ENCODE peak calls at places on chromosomes 12 and 14, in six cellular contexts. One of them, this sample, is unnamed.

GRCh38 chr14:88831285-88831684 is 6.8 kb downstream of the TTC8 start:
- DNase-seq in activated CD4-positive, CD25-positive, alpha-beta regulatory T cell treated with anti-CD3 and anti-CD28 coated beads, Interleukin-2, amount 50 U/mL, for 16 hours: no peak
- DNase-seq in Kasumi-1: no peak
- DNase-seq in T-helper 2 cell: no peak
- DNase-seq in stimulated activated CD4-positive, alpha-beta T cell treated with anti-CD3 and anti-CD28 coated beads, Interleukin-15, amount 100 ng/mL, for 1 hour: no peak
- DNase-seq in left lung: no peak
- DNase-seq in this sample: no peak

GRCh38 chr14:100498068-100498467 is 89.1 kb downstream of the BEGAIN start:
- DNase-seq in activated CD4-positive, CD25-positive, alpha-beta regulatory T cell treated with anti-CD3 and anti-CD28 coated beads, Interleukin-2, amount 50 U/mL, for 16 hours: no peak
- DNase-seq in Kasumi-1: no peak
- DNase-seq in T-helper 2 cell: no peak
- DNase-seq in stimulated activated CD4-positive, alpha-beta T cell treated with anti-CD3 and anti-CD28 coated beads, Interleukin-15, amount 100 ng/mL, for 1 hour: no peak
- DNase-seq in left lung: no peak
- DNase-seq in this sample: no peak

GRCh38 chr12:1972856-1973317 is 31.4 kb downstream of the DCP1B start:
- DNase-seq in activated CD4-positive, CD25-positive, alpha-beta regulatory T cell treated with anti-CD3 and anti-CD28 coated beads, Interleukin-2, amount 50 U/mL, for 16 hours: no peak
- DNase-seq in Kasumi-1: no peak
- DNase-seq in T-helper 2 cell: no peak
- DNase-seq in stimulated activated CD4-positive, alpha-beta T cell treated with anti-CD3 and anti-CD28 coated beads, Interleukin-15, amount 100 ng/mL, for 1 hour: no peak
- DNase-seq in left lung: no peak
- DNase-seq in this sample: no peak

GRCh38 chr14:55348766-55349453 is 62.7 kb downstream of the ATG14 start:
- DNase-seq in activated CD4-positive, CD25-positive, alpha-beta regulatory T cell treated with anti-CD3 and anti-CD28 coated beads, Interleukin-2, amount 50 U/mL, for 16 hours: no peak
- DNase-seq in Kasumi-1: no peak
- DNase-seq in T-helper 2 cell: no peak
- DNase-seq in stimulated activated CD4-positive, alpha-beta T cell treated with anti-CD3 and anti-CD28 coated beads, Interleukin-15, amount 100 ng/mL, for 1 hour: no peak
- DNase-seq in left lung: no peak
- DNase-seq in this sample: no peak

GRCh38 chr12:101086490-101086889 is 123.5 kb downstream of the SLC5A8 start:
- DNase-seq in activated CD4-positive, CD25-positive, alpha-beta regulatory T cell treated with anti-CD3 and anti-CD28 coated beads, Interleukin-2, amount 50 U/mL, for 16 hours: no peak
- DNase-seq in Kasumi-1: no peak
- DNase-seq in T-helper 2 cell: no peak
- DNase-seq in stimulated activated CD4-positive, alpha-beta T cell treated with anti-CD3 and anti-CD28 coated beads, Interleukin-15, amount 100 ng/mL, for 1 hour: no peak
- DNase-seq in left lung: no peak
- DNase-seq in this sample: peak

GRCh38 chr12:62860501-62861156 is 74.3 kb downstream of the PPM1H start:
- DNase-seq in activated CD4-positive, CD25-positive, alpha-beta regulatory T cell treated with anti-CD3 and anti-CD28 coated beads, Interleukin-2, amount 50 U/mL, for 16 hours: no peak
- DNase-seq in Kasumi-1: no peak
- DNase-seq in T-helper 2 cell: no peak
- DNase-seq in stimulated activated CD4-positive, alpha-beta T cell treated with anti-CD3 and anti-CD28 coated beads, Interleukin-15, amount 100 ng/mL, for 1 hour: no peak
- DNase-seq in left lung: no peak
- DNase-seq in this sample: no peak

GRCh38 chr12:116539905-116540482 is 19.2 kb upstream of the MAP1LC3B2 start:
- DNase-seq in activated CD4-positive, CD25-positive, alpha-beta regulatory T cell treated with anti-CD3 and anti-CD28 coated beads, Interleukin-2, amount 50 U/mL, for 16 hours: no peak
- DNase-seq in Kasumi-1: no peak
- DNase-seq in T-helper 2 cell: no peak
- DNase-seq in stimulated activated CD4-positive, alpha-beta T cell treated with anti-CD3 and anti-CD28 coated beads, Interleukin-15, amount 100 ng/mL, for 1 hour: no peak
- DNase-seq in left lung: peak
- DNase-seq in this sample: peak

GRCh38 chr12:123006977-123007376 is 26.5 kb downstream of the ARL6IP4 start:
- DNase-seq in activated CD4-positive, CD25-positive, alpha-beta regulatory T cell treated with anti-CD3 and anti-CD28 coated beads, Interleukin-2, amount 50 U/mL, for 16 hours: no peak
- DNase-seq in Kasumi-1: no peak
- DNase-seq in T-helper 2 cell: no peak
- DNase-seq in stimulated activated CD4-positive, alpha-beta T cell treated with anti-CD3 and anti-CD28 coated beads, Interleukin-15, amount 100 ng/mL, for 1 hour: no peak
- DNase-seq in left lung: no peak
- DNase-seq in this sample: no peak

GRCh38 chr14:99325016-99325415 is 53.0 kb upstream of the BCL11B start:
- DNase-seq in activated CD4-positive, CD25-positive, alpha-beta regulatory T cell treated with anti-CD3 and anti-CD28 coated beads, Interleukin-2, amount 50 U/mL, for 16 hours: no peak
- DNase-seq in Kasumi-1: no peak
- DNase-seq in T-helper 2 cell: no peak
- DNase-seq in stimulated activated CD4-positive, alpha-beta T cell treated with anti-CD3 and anti-CD28 coated beads, Interleukin-15, amount 100 ng/mL, for 1 hour: no peak
- DNase-seq in left lung: no peak
- DNase-seq in this sample: no peak

GRCh38 chr12:92927055-92927435 is 2.0 kb downstream of the EEA1 start:
- DNase-seq in activated CD4-positive, CD25-positive, alpha-beta regulatory T cell treated with anti-CD3 and anti-CD28 coated beads, Interleukin-2, amount 50 U/mL, for 16 hours: no peak
- DNase-seq in Kasumi-1: peak
- DNase-seq in T-helper 2 cell: peak
- DNase-seq in stimulated activated CD4-positive, alpha-beta T cell treated with anti-CD3 and anti-CD28 coated beads, Interleukin-15, amount 100 ng/mL, for 1 hour: no peak
- DNase-seq in left lung: no peak
- DNase-seq in this sample: no peak

GRCh38 chr12:113259499-113259953 is 38.3 kb downstream of the TPCN1 start:
- DNase-seq in activated CD4-positive, CD25-positive, alpha-beta regulatory T cell treated with anti-CD3 and anti-CD28 coated beads, Interleukin-2, amount 50 U/mL, for 16 hours: no peak
- DNase-seq in Kasumi-1: no peak
- DNase-seq in T-helper 2 cell: no peak
- DNase-seq in stimulated activated CD4-positive, alpha-beta T cell treated with anti-CD3 and anti-CD28 coated beads, Interleukin-15, amount 100 ng/mL, for 1 hour: no peak
- DNase-seq in left lung: peak
- DNase-seq in this sample: no peak

GRCh38 chr12:57268264-57268663 is 17.3 kb upstream of the STAC3 start:
- DNase-seq in activated CD4-positive, CD25-positive, alpha-beta regulatory T cell treated with anti-CD3 and anti-CD28 coated beads, Interleukin-2, amount 50 U/mL, for 16 hours: no peak
- DNase-seq in Kasumi-1: no peak
- DNase-seq in T-helper 2 cell: no peak
- DNase-seq in stimulated activated CD4-positive, alpha-beta T cell treated with anti-CD3 and anti-CD28 coated beads, Interleukin-15, amount 100 ng/mL, for 1 hour: no peak
- DNase-seq in left lung: no peak
- DNase-seq in this sample: no peak

GRCh38 chr12:56722832-56723231 is 2.3 kb downstream of the NACA start:
- DNase-seq in activated CD4-positive, CD25-positive, alpha-beta regulatory T cell treated with anti-CD3 and anti-CD28 coated beads, Interleukin-2, amount 50 U/mL, for 16 hours: no peak
- DNase-seq in Kasumi-1: no peak
- DNase-seq in T-helper 2 cell: no peak
- DNase-seq in stimulated activated CD4-positive, alpha-beta T cell treated with anti-CD3 and anti-CD28 coated beads, Interleukin-15, amount 100 ng/mL, for 1 hour: no peak
- DNase-seq in left lung: no peak
- DNase-seq in this sample: no peak

GRCh38 chr12:43835656-43836454 is at the start of gene TMEM117:
- DNase-seq in activated CD4-positive, CD25-positive, alpha-beta regulatory T cell treated with anti-CD3 and anti-CD28 coated beads, Interleukin-2, amount 50 U/mL, for 16 hours: peak
- DNase-seq in Kasumi-1: peak
- DNase-seq in T-helper 2 cell: peak
- DNase-seq in stimulated activated CD4-positive, alpha-beta T cell treated with anti-CD3 and anti-CD28 coated beads, Interleukin-15, amount 100 ng/mL, for 1 hour: peak
- DNase-seq in left lung: peak
- DNase-seq in this sample: peak

GRCh38 chr12:110349521-110350151 is 53.9 kb downstream of the ANAPC7 start:
- DNase-seq in activated CD4-positive, CD25-positive, alpha-beta regulatory T cell treated with anti-CD3 and anti-CD28 coated beads, Interleukin-2, amount 50 U/mL, for 16 hours: peak
- DNase-seq in Kasumi-1: peak
- DNase-seq in T-helper 2 cell: peak
- DNase-seq in stimulated activated CD4-positive, alpha-beta T cell treated with anti-CD3 and anti-CD28 coated beads, Interleukin-15, amount 100 ng/mL, for 1 hour: no peak
- DNase-seq in left lung: no peak
- DNase-seq in this sample: no peak

GRCh38 chr12:1870086-1870485 is 48.4 kb downstream of the CACNA2D4 start:
- DNase-seq in activated CD4-positive, CD25-positive, alpha-beta regulatory T cell treated with anti-CD3 and anti-CD28 coated beads, Interleukin-2, amount 50 U/mL, for 16 hours: no peak
- DNase-seq in Kasumi-1: no peak
- DNase-seq in T-helper 2 cell: no peak
- DNase-seq in stimulated activated CD4-positive, alpha-beta T cell treated with anti-CD3 and anti-CD28 coated beads, Interleukin-15, amount 100 ng/mL, for 1 hour: no peak
- DNase-seq in left lung: no peak
- DNase-seq in this sample: peak

GRCh38 chr12:119565404-119565803 is 28.2 kb upstream of the TMEM233 start:
- DNase-seq in activated CD4-positive, CD25-positive, alpha-beta regulatory T cell treated with anti-CD3 and anti-CD28 coated beads, Interleukin-2, amount 50 U/mL, for 16 hours: no peak
- DNase-seq in Kasumi-1: no peak
- DNase-seq in T-helper 2 cell: no peak
- DNase-seq in stimulated activated CD4-positive, alpha-beta T cell treated with anti-CD3 and anti-CD28 coated beads, Interleukin-15, amount 100 ng/mL, for 1 hour: no peak
- DNase-seq in left lung: no peak
- DNase-seq in this sample: no peak

GRCh38 chr14:61145903-61146411 is 135.2 kb downstream of the TMEM30B start:
- DNase-seq in activated CD4-positive, CD25-positive, alpha-beta regulatory T cell treated with anti-CD3 and anti-CD28 coated beads, Interleukin-2, amount 50 U/mL, for 16 hours: no peak
- DNase-seq in Kasumi-1: no peak
- DNase-seq in T-helper 2 cell: no peak
- DNase-seq in stimulated activated CD4-positive, alpha-beta T cell treated with anti-CD3 and anti-CD28 coated beads, Interleukin-15, amount 100 ng/mL, for 1 hour: no peak
- DNase-seq in left lung: no peak
- DNase-seq in this sample: no peak

GRCh38 chr12:49920241-49920914 is 16.7 kb upstream of the FAIM2 start:
- DNase-seq in activated CD4-positive, CD25-positive, alpha-beta regulatory T cell treated with anti-CD3 and anti-CD28 coated beads, Interleukin-2, amount 50 U/mL, for 16 hours: no peak
- DNase-seq in Kasumi-1: no peak
- DNase-seq in T-helper 2 cell: no peak
- DNase-seq in stimulated activated CD4-positive, alpha-beta T cell treated with anti-CD3 and anti-CD28 coated beads, Interleukin-15, amount 100 ng/mL, for 1 hour: no peak
- DNase-seq in left lung: no peak
- DNase-seq in this sample: peak

GRCh38 chr14:59268011-59268410 is 79.5 kb downstream of the DAAM1 start:
- DNase-seq in activated CD4-positive, CD25-positive, alpha-beta regulatory T cell treated with anti-CD3 and anti-CD28 coated beads, Interleukin-2, amount 50 U/mL, for 16 hours: no peak
- DNase-seq in Kasumi-1: no peak
- DNase-seq in T-helper 2 cell: no peak
- DNase-seq in stimulated activated CD4-positive, alpha-beta T cell treated with anti-CD3 and anti-CD28 coated beads, Interleukin-15, amount 100 ng/mL, for 1 hour: no peak
- DNase-seq in left lung: no peak
- DNase-seq in this sample: no peak

GRCh38 chr12:109033239-109034196 is 12.7 kb upstream of the SVOP start:
- DNase-seq in activated CD4-positive, CD25-positive, alpha-beta regulatory T cell treated with anti-CD3 and anti-CD28 coated beads, Interleukin-2, amount 50 U/mL, for 16 hours: no peak
- DNase-seq in Kasumi-1: no peak
- DNase-seq in T-helper 2 cell: no peak
- DNase-seq in stimulated activated CD4-positive, alpha-beta T cell treated with anti-CD3 and anti-CD28 coated beads, Interleukin-15, amount 100 ng/mL, for 1 hour: no peak
- DNase-seq in left lung: no peak
- DNase-seq in this sample: no peak

GRCh38 chr12:131121705-131122405 is 168.1 kb downstream of the ADGRD1 start:
- DNase-seq in activated CD4-positive, CD25-positive, alpha-beta regulatory T cell treated with anti-CD3 and anti-CD28 coated beads, Interleukin-2, amount 50 U/mL, for 16 hours: no peak
- DNase-seq in Kasumi-1: no peak
- DNase-seq in T-helper 2 cell: no peak
- DNase-seq in stimulated activated CD4-positive, alpha-beta T cell treated with anti-CD3 and anti-CD28 coated beads, Interleukin-15, amount 100 ng/mL, for 1 hour: no peak
- DNase-seq in left lung: no peak
- DNase-seq in this sample: peak

GRCh38 chr12:95648990-95649791 is 97.9 kb upstream of the USP44 start:
- DNase-seq in activated CD4-positive, CD25-positive, alpha-beta regulatory T cell treated with anti-CD3 and anti-CD28 coated beads, Interleukin-2, amount 50 U/mL, for 16 hours: no peak
- DNase-seq in Kasumi-1: no peak
- DNase-seq in T-helper 2 cell: no peak
- DNase-seq in stimulated activated CD4-positive, alpha-beta T cell treated with anti-CD3 and anti-CD28 coated beads, Interleukin-15, amount 100 ng/mL, for 1 hour: no peak
- DNase-seq in left lung: no peak
- DNase-seq in this sample: no peak

GRCh38 chr12:48388938-48389337 is 38.2 kb upstream of the ZNF641 start:
- DNase-seq in activated CD4-positive, CD25-positive, alpha-beta regulatory T cell treated with anti-CD3 and anti-CD28 coated beads, Interleukin-2, amount 50 U/mL, for 16 hours: no peak
- DNase-seq in Kasumi-1: no peak
- DNase-seq in T-helper 2 cell: no peak
- DNase-seq in stimulated activated CD4-positive, alpha-beta T cell treated with anti-CD3 and anti-CD28 coated beads, Interleukin-15, amount 100 ng/mL, for 1 hour: no peak
- DNase-seq in left lung: no peak
- DNase-seq in this sample: no peak

GRCh38 chr12:124369901-124370378 is 75.0 kb downstream of the RFLNA start:
- DNase-seq in activated CD4-positive, CD25-positive, alpha-beta regulatory T cell treated with anti-CD3 and anti-CD28 coated beads, Interleukin-2, amount 50 U/mL, for 16 hours: no peak
- DNase-seq in Kasumi-1: no peak
- DNase-seq in T-helper 2 cell: no peak
- DNase-seq in stimulated activated CD4-positive, alpha-beta T cell treated with anti-CD3 and anti-CD28 coated beads, Interleukin-15, amount 100 ng/mL, for 1 hour: no peak
- DNase-seq in left lung: no peak
- DNase-seq in this sample: no peak

GRCh38 chr14:32457213-32457920 is 128.3 kb downstream of the AKAP6 start:
- DNase-seq in activated CD4-positive, CD25-positive, alpha-beta regulatory T cell treated with anti-CD3 and anti-CD28 coated beads, Interleukin-2, amount 50 U/mL, for 16 hours: no peak
- DNase-seq in Kasumi-1: no peak
- DNase-seq in T-helper 2 cell: no peak
- DNase-seq in stimulated activated CD4-positive, alpha-beta T cell treated with anti-CD3 and anti-CD28 coated beads, Interleukin-15, amount 100 ng/mL, for 1 hour: no peak
- DNase-seq in left lung: no peak
- DNase-seq in this sample: no peak

GRCh38 chr14:22657861-22658260 is 13.7 kb upstream of the OR6J1 start:
- DNase-seq in activated CD4-positive, CD25-positive, alpha-beta regulatory T cell treated with anti-CD3 and anti-CD28 coated beads, Interleukin-2, amount 50 U/mL, for 16 hours: no peak
- DNase-seq in Kasumi-1: peak
- DNase-seq in T-helper 2 cell: no peak
- DNase-seq in stimulated activated CD4-positive, alpha-beta T cell treated with anti-CD3 and anti-CD28 coated beads, Interleukin-15, amount 100 ng/mL, for 1 hour: no peak
- DNase-seq in left lung: no peak
- DNase-seq in this sample: no peak

GRCh38 chr12:105102673-105103072 is 4.9 kb upstream of the WASHC4 start:
- DNase-seq in activated CD4-positive, CD25-positive, alpha-beta regulatory T cell treated with anti-CD3 and anti-CD28 coated beads, Interleukin-2, amount 50 U/mL, for 16 hours: no peak
- DNase-seq in Kasumi-1: no peak
- DNase-seq in T-helper 2 cell: no peak
- DNase-seq in stimulated activated CD4-positive, alpha-beta T cell treated with anti-CD3 and anti-CD28 coated beads, Interleukin-15, amount 100 ng/mL, for 1 hour: no peak
- DNase-seq in left lung: no peak
- DNase-seq in this sample: no peak